ENCODE peak calls at places on chromosomes 13 and 19, in six cellular contexts. K, Y, M, D, N and O are unnamed samples.

GRCh38 chr19:48274173-48274572 is 4.3 kb downstream of the ZNF114 start:
- DNase-seq in N (no peak), K (no peak), D (no peak), Y (no peak), M (peak), O (peak)

GRCh38 chr19:3268763-3269162 is 44.3 kb downstream of the CELF5 start:
- DNase-seq in K (no peak), M (no peak), Y (no peak), D (no peak), N (no peak), O (no peak)

GRCh38 chr13:85194482-85194881 is 604.7 kb downstream of the SLITRK6 start:
- DNase-seq in N (no peak), D (no peak), M (no peak), Y (no peak), K (no peak), O (no peak)

GRCh38 chr13:21685485-21686064 is 14.7 kb downstream of the FGF9 start:
- DNase-seq in Y (no peak), D (no peak), M (no peak), N (no peak), K (no peak), O (no peak)

GRCh38 chr19:1183543-1184172 is 9.6 kb upstream of the SBNO2 start:
- DNase-seq in D (no peak), M (peak), K (no peak), N (no peak), Y (no peak), O (peak)

GRCh38 chr19:7705387-7706187 is 3.7 kb upstream of the FCER2 start:
- DNase-seq in D (peak), M (no peak), Y (peak), N (no peak), K (no peak), O (no peak)

GRCh38 chr19:13129384-13129783 is 11.3 kb downstream of the NACC1 start:
- DNase-seq in K (no peak), N (no peak), M (no peak), Y (no peak), D (no peak), O (no peak)

GRCh38 chr13:27194895-27195764 is 23.5 kb upstream of the USP12 start:
- DNase-seq in N (no peak), Y (no peak), K (peak), D (no peak), M (peak), O (peak)

GRCh38 chr19:43555185-43555770 is 20.0 kb downstream of the XRCC1 start:
- DNase-seq in Y (peak), D (peak), N (peak), K (peak), M (peak), O (peak)

GRCh38 chr19:16368385-16369305 is 44.0 kb downstream of the KLF2 start:
- DNase-seq in D (no peak), K (no peak), Y (peak), M (no peak), N (no peak), O (no peak)

GRCh38 chr13:84137292-84137691 is 255.0 kb upstream of the SLITRK1 start:
- DNase-seq in D (no peak), N (no peak), M (peak), Y (peak), K (no peak), O (no peak)

GRCh38 chr19:3801412-3802096 is 15.4 kb upstream of the MATK start:
- DNase-seq in N (peak), Y (peak), M (peak), D (no peak), K (no peak), O (no peak)

GRCh38 chr13:109521719-109522118 is 264.7 kb downstream of the IRS2 start:
- DNase-seq in Y (no peak), N (no peak), D (no peak), K (no peak), M (no peak), O (no peak)

GRCh38 chr13:75383064-75383715 is 98.8 kb downstream of the TBC1D4 start:
- DNase-seq in N (no peak), M (no peak), K (no peak), D (no peak), Y (no peak), O (no peak)

GRCh38 chr13:106001443-106001842 is 534.0 kb downstream of the EFNB2 start:
- DNase-seq in N (no peak), M (no peak), Y (no peak), K (no peak), D (no peak), O (no peak)